ENCODE peak calls at places on chromosomes 1 and 21, in nine cellular contexts. J is colonic mucosa, L is RWPE2, T is psoas muscle, B is ovary, S is IMR-90, W is AG10803, G is astrocyte of the spinal cord, Z is AG04450. X is an unnamed sample.

GRCh38 chr1:43706598-43707190 is 642 bp upstream of the ST3GAL3 start:
- DNase-seq in J (peak; percentile 27), L (no peak), T (no peak), B (no peak), S (no peak), W (peak; percentile 17), G (peak; percentile 26), Z (no peak), X (peak; percentile 23)

GRCh38 chr1:205986291-205986690 is 16.9 kb downstream of the RAB7B start:
- DNase-seq in J (no peak), L (no peak), T (no peak), B (no peak), S (no peak), W (no peak), G (no peak), Z (no peak), X (no peak)

GRCh38 chr1:208988811-208989222 is 594.7 kb upstream of the CAMK1G start:
- DNase-seq in J (peak; percentile 32), L (no peak), T (no peak), B (no peak), S (no peak), W (peak; percentile 58), G (peak; percentile 70), Z (no peak), X (peak; percentile 54)

GRCh38 chr1:10267319-10267718 is 56.9 kb downstream of the KIF1B start:
- DNase-seq in J (no peak), L (no peak), T (no peak), B (no peak), S (peak; percentile 38), W (peak; percentile 33), G (peak; percentile 39), Z (no peak), X (no peak)

GRCh38 chr1:171403396-171403795 is 81.9 kb upstream of the PRRC2C start:
- DNase-seq in J (no peak), L (no peak), T (no peak), B (no peak), S (no peak), W (peak; percentile 39), G (no peak), Z (no peak), X (no peak)

GRCh38 chr1:214548988-214549387 is 2.4 kb downstream of the PTPN14 start:
- DNase-seq in J (no peak), L (no peak), T (peak; percentile 51), B (peak; percentile 78), S (peak; percentile 63), W (peak; percentile 63), G (peak; percentile 61), Z (no peak), X (peak; percentile 44)

GRCh38 chr1:202998836-202999750 is 8.1 kb upstream of the TMEM183A start:
- DNase-seq in J (peak; percentile 69), L (no peak), T (no peak), B (no peak), S (peak; percentile 52), W (peak; percentile 45), G (peak; percentile 63), Z (no peak), X (peak; percentile 56)

GRCh38 chr1:6248161-6248776 is 4.3 kb downstream of the HES3 start:
- DNase-seq in J (no peak), L (no peak), T (no peak), B (peak; percentile 83), S (no peak), W (no peak), G (no peak), Z (no peak), X (no peak)

GRCh38 chr1:44508397-44508745 is 103.3 kb downstream of the RNF220 start:
- DNase-seq in J (no peak), L (no peak), T (no peak), B (no peak), S (no peak), W (no peak), G (no peak), Z (no peak), X (no peak)

GRCh38 chr1:3159121-3159520 is 90.1 kb downstream of the PRDM16 start:
- DNase-seq in J (no peak), L (no peak), T (no peak), B (no peak), S (no peak), W (no peak), G (no peak), Z (no peak), X (no peak)

GRCh38 chr21:46624050-46624449 is 11.4 kb upstream of the PRMT2 start:
- DNase-seq in J (no peak), L (no peak), T (no peak), B (no peak), S (no peak), W (no peak), G (no peak), Z (no peak), X (no peak)

GRCh38 chr21:38810826-38811164 is 5.1 kb downstream of the ETS2 start:
- DNase-seq in J (no peak), L (no peak), T (no peak), B (no peak), S (no peak), W (no peak), G (no peak), Z (no peak), X (no peak)

GRCh38 chr1:160726498-160727391 is 12.3 kb upstream of the SLAMF7 start:
- DNase-seq in J (peak; percentile 69), L (no peak), T (no peak), B (peak; percentile 44), S (peak; percentile 55), W (peak; percentile 45), G (peak; percentile 65), Z (peak; percentile 15), X (peak; percentile 68)

GRCh38 chr1:246117066-246117791 is 389.9 kb downstream of the SMYD3 start:
- DNase-seq in J (peak; percentile 29), L (no peak), T (no peak), B (no peak), S (peak; percentile 64), W (peak; percentile 56), G (peak; percentile 59), Z (peak; percentile 32), X (peak; percentile 80)

GRCh38 chr1:24409535-24409934 is 4.0 kb downstream of the STPG1 start:
- DNase-seq in J (no peak), L (no peak), T (no peak), B (no peak), S (peak; percentile 90), W (peak; percentile 72), G (peak; percentile 48), Z (peak; percentile 37), X (peak; percentile 59)

GRCh38 chr21:45011911-45012660 is 62.3 kb upstream of the ADARB1 start:
- DNase-seq in J (no peak), L (peak; percentile 92), T (peak; percentile 62), B (peak; percentile 37), S (peak; percentile 94), W (peak; percentile 92), G (peak; percentile 87), Z (peak; percentile 79), X (peak; percentile 88)

GRCh38 chr1:12408662-12409061 is 178.8 kb downstream of the VPS13D start:
- DNase-seq in J (no peak), L (no peak), T (no peak), B (no peak), S (no peak), W (no peak), G (no peak), Z (no peak), X (no peak)

GRCh38 chr1:1433804-1434130 is 1.7 kb upstream of the VWA1 start:
- DNase-seq in J (peak; percentile 43), L (no peak), T (no peak), B (peak; percentile 71), S (peak; percentile 39), W (no peak), G (peak; percentile 73), Z (no peak), X (no peak)

GRCh38 chr1:217048104-217048707 is 325.0 kb upstream of the ESRRG start:
- DNase-seq in J (no peak), L (no peak), T (no peak), B (no peak), S (no peak), W (no peak), G (no peak), Z (no peak), X (peak; percentile 1)

GRCh38 chr1:217105432-217105831 is 382.2 kb upstream of the ESRRG start:
- DNase-seq in J (no peak), L (no peak), T (no peak), B (no peak), S (no peak), W (no peak), G (no peak), Z (no peak), X (no peak)

GRCh38 chr21:45236481-45236880 is 51.2 kb downstream of the POFUT2 start:
- DNase-seq in J (no peak), L (no peak), T (no peak), B (no peak), S (no peak), W (no peak), G (no peak), Z (no peak), X (no peak)

GRCh38 chr1:9328681-9329080 is 36.0 kb downstream of the SPSB1 start:
- DNase-seq in J (peak; percentile 47), L (no peak), T (no peak), B (no peak), S (no peak), W (no peak), G (no peak), Z (no peak), X (peak; percentile 45)

DNA sequence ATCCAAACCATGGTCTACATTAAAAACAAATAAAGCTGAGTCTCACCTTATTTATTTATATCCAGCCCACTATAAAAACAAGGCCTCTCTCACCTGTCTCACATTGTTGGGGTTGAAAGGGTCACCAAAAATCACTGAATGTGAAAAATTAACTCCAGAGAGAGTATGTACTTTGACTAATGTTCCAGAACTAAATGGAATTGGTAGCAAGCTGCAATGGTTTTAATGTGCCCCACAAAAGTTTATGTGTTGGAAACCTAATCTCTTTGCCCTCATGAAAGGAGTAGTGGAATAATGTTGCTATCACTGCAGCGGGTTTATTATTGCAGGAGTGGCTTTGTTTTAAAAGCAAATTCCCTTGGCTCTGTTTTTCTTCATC is 230.3 kb downstream of the LTN1 start:
- DNase-seq in J (no peak), L (no peak), T (no peak), B (no peak), S (no peak), W (no peak), G (no peak), Z (no peak), X (no peak)
- H3K4me3 ChIP-seq in J (no peak overlapping the region), L (no peak overlapping the region), T (no peak overlapping the region), B (no peak overlapping the region), S (no peak overlapping the region), W (no peak overlapping the region), G (no peak overlapping the region), Z (no peak overlapping the region), X (no peak overlapping the region)

GRCh38 chr1:180966744-180967536 is 54.2 kb downstream of the KIAA1614 start:
- DNase-seq in J (no peak), L (no peak), T (no peak), B (no peak), S (no peak), W (no peak), G (no peak), Z (no peak), X (no peak)
- TF ChIP-seq CTCF in J (no peak), L (no peak), T (no peak), B (no peak), S (no peak), W (no peak), G (no peak), Z (no peak), X (no peak)

GRCh38 chr1:101238041-101238515 is 1.3 kb downstream of the S1PR1 start:
- DNase-seq in J (no peak), L (no peak), T (no peak), B (no peak), S (no peak), W (peak; percentile 42), G (no peak), Z (no peak), X (no peak)
- H3K4me3 ChIP-seq in J (peak overlapping the region; percentile 46), L (peak overlapping the region; percentile 42), T (peak overlapping the region; percentile 79), B (peak overlapping the region; percentile 60), S (peak overlapping the region; percentile 54), W (peak overlapping the region; percentile 73), G (peak overlapping the region; percentile 65), Z (peak overlapping the region; percentile 80), X (peak overlapping the region; percentile 5)

GRCh38 chr1:51907079-51907702 is 28.7 kb upstream of the NRDC start:
- DNase-seq in J (no peak), L (no peak), T (no peak), B (no peak), S (peak; percentile 19), W (peak; percentile 50), G (no peak), Z (no peak), X (peak; percentile 55)
- TF ChIP-seq CTCF in J (no peak), L (no peak), T (no peak), B (no peak), S (no peak), W (no peak), G (no peak), Z (no peak), X (no peak)

X was measured in fibroblast of villous mesenchyme.